ENCODE peak calls at places on chromosomes 4 and X, in seven cellular contexts. G, R, B, U, P, T and Z are unnamed samples. For H3K4me1, the result is how much of the 10 kb centered on the place peaks cover.

GRCh38 chrX:122517781-122518180 is 666.3 kb upstream of the GRIA3 start:
- DNase-seq in G (no peak), R (no peak), B (no peak), U (no peak), P (peak), T (peak), Z (no peak)

GRCh38 chrX:15761564-15762191 is 23.6 kb downstream of the CA5B start:
- DNase-seq in G (no peak), R (peak), B (peak), U (no peak), P (no peak), T (no peak), Z (no peak)

GRCh38 chr4:30429813-30430466 is 290.2 kb upstream of the PCDH7 start:
- DNase-seq in G (no peak), R (no peak), B (no peak), U (no peak), P (peak), T (peak), Z (no peak)

GRCh38 chr4:184978211-184978610 is 40.1 kb upstream of the HELT start:
- DNase-seq in G (no peak), R (peak), B (no peak), U (peak), P (no peak), T (no peak), Z (no peak)

GRCh38 chr4:173318648-173319211 is 15.4 kb downstream of the HMGB2 start:
- DNase-seq in G (no peak), R (no peak), B (no peak), U (no peak), P (peak), T (peak), Z (no peak)

GRCh38 chrX:22627576-22627975 is 354.9 kb downstream of the CBLL2 start:
- DNase-seq in G (no peak), R (no peak), B (no peak), U (no peak), P (no peak), T (no peak), Z (no peak)

GRCh38 chr4:173074501-173074946 is 94.1 kb upstream of the GALNT7 start:
- DNase-seq in G (peak), R (no peak), B (peak), U (no peak), P (peak), T (peak), Z (no peak)

GRCh38 chr4:145170209-145170608 is 10.2 kb downstream of the OTUD4 start:
- DNase-seq in G (no peak), R (no peak), B (no peak), U (no peak), P (peak), T (no peak), Z (no peak)

GRCh38 chr4:107900067-107900466 is 31.3 kb upstream of the CYP2U1 start:
- DNase-seq in G (no peak), R (no peak), B (no peak), U (no peak), P (no peak), T (no peak), Z (no peak)

GRCh38 chr4:8891255-8891645 is 19.6 kb upstream of the HMX1 start:
- DNase-seq in G (no peak), R (no peak), B (no peak), U (no peak), P (no peak), T (no peak), Z (no peak)

GRCh38 chr4:62548108-62548524 is 1348.0 kb downstream of the ADGRL3 start:
- DNase-seq in G (no peak), R (no peak), B (no peak), U (no peak), P (no peak), T (no peak), Z (peak)

GRCh38 chrX:141652315-141652714 is 46.2 kb downstream of the SPANXD start:
- DNase-seq in G (no peak), R (no peak), B (no peak), U (no peak), P (no peak), T (no peak), Z (no peak)

GRCh38 chrX:9888953-9889470 is 78.1 kb upstream of the CLDN34 start:
- DNase-seq in G (no peak), R (no peak), B (no peak), U (no peak), P (no peak), T (no peak), Z (no peak)

GRCh38 chrX:39730671-39731389 is 366.9 kb downstream of the BCOR start:
- DNase-seq in G (no peak), R (peak), B (peak), U (peak), P (peak), T (peak), Z (peak)

GRCh38 chrX:79263550-79263949 is 103.6 kb downstream of the ITM2A start:
- DNase-seq in G (no peak), R (no peak), B (no peak), U (no peak), P (no peak), T (no peak), Z (no peak)

GRCh38 chr4:81632581-81633247 is 161.0 kb upstream of the RASGEF1B start:
- DNase-seq in G (peak), R (no peak), B (no peak), U (no peak), P (peak), T (peak), Z (no peak)

GRCh38 chr4:5037553-5038551 is 13.4 kb upstream of the STK32B start:
- DNase-seq in G (peak), R (no peak), B (no peak), U (no peak), P (peak), T (peak), Z (no peak)

GRCh38 chr4:86302242-86302641 is 57.6 kb downstream of the MAPK10 start:
- DNase-seq in G (no peak), R (peak), B (no peak), U (peak), P (peak), T (peak), Z (peak)

GRCh38 chr4:54746228-54746627 is 88.5 kb downstream of the KIT start:
- DNase-seq in G (no peak), R (no peak), B (no peak), U (no peak), P (peak), T (peak), Z (no peak)

GRCh38 chr4:124633285-124633941 is 79.1 kb downstream of the ANKRD50 start:
- DNase-seq in G (no peak), R (no peak), B (no peak), U (no peak), P (no peak), T (no peak), Z (no peak)

GRCh38 chrX:109709129-109709631 is 23.9 kb downstream of the ACSL4 start:
- DNase-seq in G (peak), R (no peak), B (no peak), U (no peak), P (peak), T (peak), Z (no peak)

GRCh38 chrX:153708415-153708814 is 15.8 kb downstream of the BCAP31 start:
- DNase-seq in G (peak), R (peak), B (no peak), U (peak), P (peak), T (peak), Z (no peak)

GRCh38 chrX:96244955-96245354 is 439.7 kb upstream of the DIAPH2 start:
- DNase-seq in G (no peak), R (no peak), B (no peak), U (no peak), P (no peak), T (no peak), Z (no peak)

GRCh38 chrX:129980043-129980442 is 2.4 kb upstream of the BCORL1 start:
- DNase-seq in G (no peak), R (peak), B (no peak), U (peak), P (no peak), T (no peak), Z (peak)

GRCh38 chr4:173218411-173219125 is 50.0 kb downstream of the GALNT7 start:
- DNase-seq in G (peak), R (no peak), B (no peak), U (no peak), P (peak), T (peak), Z (no peak)

GRCh38 chr4:35250771-35251170 is 993.5 kb downstream of the ARAP2 start:
- DNase-seq in G (no peak), R (no peak), B (no peak), U (no peak), P (no peak), T (no peak), Z (no peak)

GRCh38 chr4:95549246-95550138 is 719 bp upstream of the UNC5C start:
- DNase-seq in G (no peak), R (peak), B (no peak), U (peak), P (peak), T (peak), Z (peak)

GRCh38 chrX:2272337-2272736 is 228.4 kb downstream of the DHRSX start:
- DNase-seq in G (no peak), R (no peak), B (peak), U (no peak), P (no peak), T (no peak), Z (no peak)

GRCh38 chr4:20044502-20044911 is 207.2 kb upstream of the SLIT2 start:
- DNase-seq in G (no peak), R (no peak), B (no peak), U (no peak), P (peak), T (peak), Z (no peak)

GRCh38 chrX:110163488-110163887 is 154.4 kb downstream of the AMMECR1 start:
- DNase-seq in G (peak), R (no peak), B (no peak), U (no peak), P (peak), T (no peak), Z (no peak)

GRCh38 chr4:42632653-42633382 is 24.1 kb downstream of the ATP8A1 start:
- DNase-seq in G (no peak), R (no peak), B (no peak), U (no peak), P (no peak), T (no peak), Z (no peak)

GRCh38 chr4:80265571-80266266 is 745 bp upstream of the FGF5 start:
- DNase-seq in G (no peak), R (no peak), B (no peak), U (no peak), P (peak), T (peak), Z (no peak)

GRCh38 chrX:102988517-102988916 is 51.4 kb downstream of the RAB40AL start:
- DNase-seq in G (no peak), R (no peak), B (no peak), U (no peak), P (no peak), T (no peak), Z (no peak)
- H3K4me1 ChIP-seq in G (under half), R (under half), B (under half), U (under half), P (under half), T (under half), Z (under half)

DNA sequence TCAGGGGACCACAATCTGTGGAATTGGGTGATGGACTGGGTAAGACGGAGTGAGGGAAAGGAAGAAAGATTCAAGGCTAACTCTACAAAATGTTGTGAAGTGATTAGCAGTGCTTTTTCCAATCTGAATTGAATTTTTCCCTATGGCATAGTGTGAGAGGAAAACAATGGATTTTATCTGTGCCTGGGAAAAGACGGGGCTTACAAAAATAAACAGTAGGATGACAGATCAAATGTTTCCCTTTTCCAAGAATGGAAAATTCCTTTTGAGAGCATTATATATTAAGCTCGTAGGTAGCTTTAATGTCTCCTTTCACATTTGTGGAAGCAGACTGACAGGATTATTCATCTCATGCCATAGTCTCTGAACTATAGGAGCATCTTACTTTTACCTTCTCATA is 27.8 kb downstream of the ATP11C start:
- DNase-seq in G (no peak), R (no peak), B (no peak), U (no peak), P (peak), T (no peak), Z (no peak)
- H3K4me1 ChIP-seq in G (under half), R (under half), B (under half), U (under half), P (under half), T (under half), Z (under half)

GRCh38 chr4:114249561-114250356 is 270.3 kb upstream of the ARSJ start:
- DNase-seq in G (no peak), R (no peak), B (no peak), U (no peak), P (peak), T (peak), Z (no peak)
- H3K4me1 ChIP-seq in G (under half), R (under half), B (under half), U (under half), P (under half), T (under half), Z (under half)

GRCh38 chrX:136849395-136849794 is 31.1 kb downstream of the RBMX start:
- DNase-seq in G (no peak), R (no peak), B (no peak), U (no peak), P (no peak), T (no peak), Z (no peak)

GRCh38 chrX:136856050-136856449 is 24.5 kb downstream of the RBMX start:
- DNase-seq in G (no peak), R (no peak), B (no peak), U (no peak), P (no peak), T (no peak), Z (no peak)

GRCh38 chrX:136847874-136848273 is 32.7 kb downstream of the RBMX start:
- DNase-seq in G (no peak), R (no peak), B (no peak), U (no peak), P (peak), T (no peak), Z (no peak)

GRCh38 chrX:136850441-136851175 is 29.9 kb downstream of the RBMX start:
- DNase-seq in G (no peak), R (no peak), B (no peak), U (no peak), P (no peak), T (no peak), Z (no peak)

GRCh38 chrX:136851526-136851925 is 29.0 kb downstream of the RBMX start:
- DNase-seq in G (no peak), R (no peak), B (no peak), U (no peak), P (no peak), T (no peak), Z (no peak)
- H3K4me1 ChIP-seq in G (under half), R (under half), B (under half), U (under half), P (under half), T (under half), Z (under half)

DNA sequence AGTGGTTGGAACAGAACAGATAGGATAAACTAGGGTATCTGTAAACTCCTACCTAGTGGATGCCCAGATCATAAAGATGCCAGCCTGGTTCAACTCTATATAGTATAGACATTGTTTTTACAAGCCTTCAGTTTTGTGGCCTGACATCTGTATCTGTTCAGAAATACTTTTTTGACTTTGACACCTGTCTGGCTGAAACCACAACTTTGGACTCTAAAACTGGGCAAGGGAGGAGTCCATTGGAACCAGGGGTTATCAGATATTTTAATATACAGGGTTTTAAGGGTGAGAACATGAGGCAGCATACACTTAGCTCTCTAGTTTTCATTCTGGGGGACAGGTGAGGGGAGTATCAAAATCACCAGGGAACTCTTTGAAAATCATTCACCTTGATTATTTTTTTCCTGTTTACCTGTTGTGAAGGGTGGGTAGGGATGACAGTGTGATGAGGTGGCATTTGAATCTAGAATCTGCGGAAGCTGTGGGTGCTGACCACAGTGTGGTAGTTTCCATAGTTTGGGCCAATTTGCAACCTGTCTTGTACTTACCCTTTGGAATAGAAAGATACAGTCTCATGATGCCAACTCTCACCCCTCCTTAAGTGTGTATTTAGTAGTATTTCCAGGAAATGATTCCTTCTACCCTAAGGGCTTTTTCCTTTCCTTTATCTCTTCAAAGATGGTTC is 20.6 kb downstream of the GAB1 start:
- DNase-seq in G (peak), R (no peak), B (no peak), U (no peak), P (no peak), T (peak), Z (no peak)
- H3K4me1 ChIP-seq in G (half or more), R (under half), B (under half), U (under half), P (under half), T (half or more), Z (half or more)

DNA sequence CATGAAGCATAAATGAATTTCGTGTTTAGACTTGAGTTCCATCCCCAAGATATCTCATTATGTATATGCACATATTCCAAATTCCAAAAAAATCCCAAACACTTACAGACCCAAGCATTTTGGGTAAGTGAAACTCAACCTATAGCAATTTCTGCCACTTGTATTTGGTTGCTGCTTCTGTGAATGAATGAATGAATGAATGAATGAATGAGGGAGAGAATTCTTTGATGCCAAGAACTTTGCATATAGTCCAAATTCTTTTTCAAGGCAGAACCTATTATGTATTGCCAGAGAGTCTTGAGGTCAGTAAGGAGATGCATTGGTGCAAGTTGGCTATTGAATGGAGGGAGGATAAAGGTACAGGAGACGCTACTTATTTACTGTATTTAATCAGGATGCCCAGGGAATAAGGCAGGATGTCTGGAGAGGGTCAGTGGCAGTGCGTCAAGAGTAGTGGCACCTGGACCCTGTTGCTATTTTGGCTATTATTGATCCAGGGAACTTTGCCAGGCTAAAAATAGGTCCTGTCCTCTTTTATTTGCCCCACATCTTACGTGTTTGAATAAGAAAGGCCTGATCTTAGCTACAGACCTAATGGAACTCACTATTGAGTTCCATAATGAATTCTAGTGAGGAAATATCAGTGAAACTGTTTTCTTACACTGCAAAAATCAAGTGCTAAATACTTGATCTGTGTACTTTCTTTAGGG is 33.9 kb downstream of the ANAPC4 start:
- DNase-seq in G (no peak), R (no peak), B (no peak), U (no peak), P (no peak), T (no peak), Z (no peak)
- H3K4me1 ChIP-seq in G (under half), R (under half), B (under half), U (under half), P (under half), T (under half), Z (under half)

GRCh38 chr4:40990899-40991265 is 223.5 kb downstream of the APBB2 start:
- DNase-seq in G (no peak), R (no peak), B (no peak), U (no peak), P (no peak), T (no peak), Z (no peak)
- H3K4me1 ChIP-seq in G (under half), R (under half), B (under half), U (under half), P (under half), T (half or more), Z (under half)

DNA sequence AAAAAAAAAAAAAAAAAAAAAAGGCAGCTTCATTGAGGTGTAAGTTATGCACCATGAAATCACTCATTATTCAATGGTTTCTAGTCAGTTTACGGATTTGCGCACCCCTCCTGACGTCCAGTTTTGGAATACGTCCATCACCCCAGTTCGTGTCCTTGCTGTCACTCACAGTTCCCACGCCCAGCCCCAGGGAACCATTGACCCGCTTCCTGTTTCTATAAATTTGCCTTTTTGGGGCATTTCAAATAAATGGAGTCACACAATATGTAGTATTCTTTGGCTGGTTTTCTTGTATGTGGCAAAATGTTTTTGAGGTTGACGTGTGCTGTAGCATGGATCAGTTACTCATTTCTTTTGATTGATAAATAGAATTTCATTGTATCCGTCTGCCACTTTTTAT is 18.5 kb upstream of the SORCS2 start:
- DNase-seq in G (no peak), R (no peak), B (no peak), U (peak), P (peak), T (no peak), Z (no peak)
- H3K4me1 ChIP-seq in G (under half), R (under half), B (under half), U (under half), P (under half), T (under half), Z (under half)

GRCh38 chr4:151688003-151688784 is 72.6 kb downstream of the GATB start:
- DNase-seq in G (no peak), R (no peak), B (no peak), U (no peak), P (peak), T (no peak), Z (no peak)
- H3K4me1 ChIP-seq in G (under half), R (under half), B (under half), U (under half), P (under half), T (under half), Z (under half)

DNA sequence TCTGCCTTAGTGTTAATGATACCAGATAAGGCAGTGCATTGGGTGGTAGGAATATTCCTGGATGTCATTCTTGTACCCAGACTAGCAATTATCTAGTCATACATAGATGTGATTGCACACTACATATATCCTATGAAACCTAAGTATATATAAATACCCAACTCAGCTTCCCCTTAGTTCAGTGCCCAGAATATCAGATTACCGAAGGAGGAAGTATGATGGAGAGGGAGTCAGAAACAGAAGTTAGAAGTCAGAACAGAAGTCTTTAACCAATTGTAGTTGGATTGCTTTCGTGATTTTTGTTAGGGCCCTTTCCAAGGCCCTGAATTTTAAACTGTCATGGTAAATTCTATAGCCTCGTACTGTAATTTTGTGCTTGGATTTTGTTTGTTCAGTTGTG is 42.9 kb downstream of the MOB1B start:
- DNase-seq in G (no peak), R (no peak), B (no peak), U (no peak), P (no peak), T (no peak), Z (no peak)
- H3K4me1 ChIP-seq in G (under half), R (under half), B (under half), U (under half), P (under half), T (under half), Z (under half)